ENCODE peak calls at places on chromosomes 16 and 17, in nine cellular contexts. One of them, this sample, is unnamed.

GRCh38 chr17:82461827-82462524 is 3.4 kb downstream of the NARF start:
- DNase-seq in HL-60: no peak
- DNase-seq in foreskin fibroblast: no peak
- DNase-seq in AG09319: no peak
- DNase-seq in fibroblast of pulmonary artery: no peak
- DNase-seq in progenitor cell of endocrine pancreas: no peak
- DNase-seq in cardiac muscle cell: no peak
- DNase-seq in psoas muscle: peak
- DNase-seq in Calu3: peak
- DNase-seq in this sample: no peak

GRCh38 chr16:11078812-11079459 is 134.6 kb downstream of the CLEC16A start:
- DNase-seq in HL-60: no peak
- DNase-seq in foreskin fibroblast: peak
- DNase-seq in AG09319: peak
- DNase-seq in fibroblast of pulmonary artery: peak
- DNase-seq in progenitor cell of endocrine pancreas: no peak
- DNase-seq in cardiac muscle cell: peak
- DNase-seq in psoas muscle: no peak
- DNase-seq in Calu3: no peak
- DNase-seq in this sample: no peak

GRCh38 chr17:20924306-20924705 is 118.5 kb downstream of the USP22 start:
- DNase-seq in HL-60: no peak
- DNase-seq in foreskin fibroblast: no peak
- DNase-seq in AG09319: no peak
- DNase-seq in fibroblast of pulmonary artery: no peak
- DNase-seq in progenitor cell of endocrine pancreas: no peak
- DNase-seq in cardiac muscle cell: no peak
- DNase-seq in psoas muscle: no peak
- DNase-seq in Calu3: no peak
- DNase-seq in this sample: no peak

GRCh38 chr16:54655171-54655590 is 275.5 kb upstream of the IRX5 start:
- DNase-seq in HL-60: no peak
- DNase-seq in foreskin fibroblast: no peak
- DNase-seq in AG09319: no peak
- DNase-seq in fibroblast of pulmonary artery: peak
- DNase-seq in progenitor cell of endocrine pancreas: no peak
- DNase-seq in cardiac muscle cell: peak
- DNase-seq in psoas muscle: no peak
- DNase-seq in Calu3: no peak
- DNase-seq in this sample: no peak

GRCh38 chr16:56764835-56765234 is 34.9 kb downstream of the NUP93 start:
- DNase-seq in HL-60: no peak
- DNase-seq in foreskin fibroblast: no peak
- DNase-seq in AG09319: no peak
- DNase-seq in fibroblast of pulmonary artery: no peak
- DNase-seq in progenitor cell of endocrine pancreas: no peak
- DNase-seq in cardiac muscle cell: no peak
- DNase-seq in psoas muscle: no peak
- DNase-seq in Calu3: no peak
- DNase-seq in this sample: no peak

GRCh38 chr17:61405047-61405685 is 5.5 kb downstream of the TBX2 start:
- DNase-seq in HL-60: no peak
- DNase-seq in foreskin fibroblast: no peak
- DNase-seq in AG09319: no peak
- DNase-seq in fibroblast of pulmonary artery: no peak
- DNase-seq in progenitor cell of endocrine pancreas: no peak
- DNase-seq in cardiac muscle cell: no peak
- DNase-seq in psoas muscle: peak
- DNase-seq in Calu3: no peak
- DNase-seq in this sample: no peak

GRCh38 chr16:19136549-19137196 is 22.9 kb downstream of the ITPRIPL2 start:
- DNase-seq in HL-60: no peak
- DNase-seq in foreskin fibroblast: no peak
- DNase-seq in AG09319: no peak
- DNase-seq in fibroblast of pulmonary artery: peak
- DNase-seq in progenitor cell of endocrine pancreas: no peak
- DNase-seq in cardiac muscle cell: no peak
- DNase-seq in psoas muscle: no peak
- DNase-seq in Calu3: no peak
- DNase-seq in this sample: no peak

GRCh38 chr17:43767713-43768059 is 9.1 kb upstream of the SOST start:
- DNase-seq in HL-60: no peak
- DNase-seq in foreskin fibroblast: no peak
- DNase-seq in AG09319: no peak
- DNase-seq in fibroblast of pulmonary artery: no peak
- DNase-seq in progenitor cell of endocrine pancreas: no peak
- DNase-seq in cardiac muscle cell: no peak
- DNase-seq in psoas muscle: no peak
- DNase-seq in Calu3: no peak
- DNase-seq in this sample: no peak

GRCh38 chr16:75485230-75486013 is 9.8 kb downstream of the CHST6 start:
- DNase-seq in HL-60: no peak
- DNase-seq in foreskin fibroblast: no peak
- DNase-seq in AG09319: no peak
- DNase-seq in fibroblast of pulmonary artery: no peak
- DNase-seq in progenitor cell of endocrine pancreas: no peak
- DNase-seq in cardiac muscle cell: no peak
- DNase-seq in psoas muscle: no peak
- DNase-seq in Calu3: no peak
- DNase-seq in this sample: no peak

GRCh38 chr16:88939814-88940195 is 37.2 kb downstream of the CBFA2T3 start:
- DNase-seq in HL-60: no peak
- DNase-seq in foreskin fibroblast: no peak
- DNase-seq in AG09319: no peak
- DNase-seq in fibroblast of pulmonary artery: no peak
- DNase-seq in progenitor cell of endocrine pancreas: no peak
- DNase-seq in cardiac muscle cell: no peak
- DNase-seq in psoas muscle: peak
- DNase-seq in Calu3: no peak
- DNase-seq in this sample: no peak

GRCh38 chr17:42183741-42184711 is 1.2 kb downstream of the HCRT start:
- DNase-seq in HL-60: peak
- DNase-seq in foreskin fibroblast: peak
- DNase-seq in AG09319: peak
- DNase-seq in fibroblast of pulmonary artery: peak
- DNase-seq in progenitor cell of endocrine pancreas: peak
- DNase-seq in cardiac muscle cell: peak
- DNase-seq in psoas muscle: peak
- DNase-seq in Calu3: peak
- DNase-seq in this sample: peak

GRCh38 chr16:24876231-24876630 is 30.5 kb downstream of the SLC5A11 start:
- DNase-seq in HL-60: no peak
- DNase-seq in foreskin fibroblast: no peak
- DNase-seq in AG09319: no peak
- DNase-seq in fibroblast of pulmonary artery: no peak
- DNase-seq in progenitor cell of endocrine pancreas: no peak
- DNase-seq in cardiac muscle cell: no peak
- DNase-seq in psoas muscle: no peak
- DNase-seq in Calu3: no peak
- DNase-seq in this sample: no peak

GRCh38 chr17:21287703-21288449 is 3.4 kb downstream of the MAP2K3 start:
- DNase-seq in HL-60: peak
- DNase-seq in foreskin fibroblast: peak
- DNase-seq in AG09319: peak
- DNase-seq in fibroblast of pulmonary artery: peak
- DNase-seq in progenitor cell of endocrine pancreas: no peak
- DNase-seq in cardiac muscle cell: peak
- DNase-seq in psoas muscle: peak
- DNase-seq in Calu3: peak
- DNase-seq in this sample: peak

GRCh38 chr17:7191571-7192270 is 12.6 kb upstream of the ASGR1 start:
- DNase-seq in HL-60: no peak
- DNase-seq in foreskin fibroblast: no peak
- DNase-seq in AG09319: no peak
- DNase-seq in fibroblast of pulmonary artery: no peak
- DNase-seq in progenitor cell of endocrine pancreas: no peak
- DNase-seq in cardiac muscle cell: peak
- DNase-seq in psoas muscle: no peak
- DNase-seq in Calu3: peak
- DNase-seq in this sample: no peak

GRCh38 chr17:28145348-28145747 is 102.9 kb downstream of the NLK start:
- DNase-seq in HL-60: no peak
- DNase-seq in foreskin fibroblast: peak
- DNase-seq in AG09319: no peak
- DNase-seq in fibroblast of pulmonary artery: peak
- DNase-seq in progenitor cell of endocrine pancreas: no peak
- DNase-seq in cardiac muscle cell: peak
- DNase-seq in psoas muscle: no peak
- DNase-seq in Calu3: no peak
- DNase-seq in this sample: no peak

GRCh38 chr17:65918921-65919546 is 272.9 kb downstream of the CEP112 start:
- DNase-seq in HL-60: no peak
- DNase-seq in foreskin fibroblast: peak
- DNase-seq in AG09319: no peak
- DNase-seq in fibroblast of pulmonary artery: peak
- DNase-seq in progenitor cell of endocrine pancreas: no peak
- DNase-seq in cardiac muscle cell: peak
- DNase-seq in psoas muscle: no peak
- DNase-seq in Calu3: no peak
- DNase-seq in this sample: no peak

GRCh38 chr16:21589551-21589950 is 9.8 kb upstream of the METTL9 start:
- DNase-seq in HL-60: no peak
- DNase-seq in foreskin fibroblast: no peak
- DNase-seq in AG09319: no peak
- DNase-seq in fibroblast of pulmonary artery: no peak
- DNase-seq in progenitor cell of endocrine pancreas: no peak
- DNase-seq in cardiac muscle cell: no peak
- DNase-seq in psoas muscle: no peak
- DNase-seq in Calu3: no peak
- DNase-seq in this sample: no peak

GRCh38 chr16:57377080-57377841 is 5.0 kb downstream of the CX3CL1 start:
- DNase-seq in HL-60: no peak
- DNase-seq in foreskin fibroblast: no peak
- DNase-seq in AG09319: no peak
- DNase-seq in fibroblast of pulmonary artery: no peak
- DNase-seq in progenitor cell of endocrine pancreas: no peak
- DNase-seq in cardiac muscle cell: peak
- DNase-seq in psoas muscle: no peak
- DNase-seq in Calu3: peak
- DNase-seq in this sample: no peak

GRCh38 chr16:2228161-2228824 is 4.9 kb downstream of the E4F1 start:
- DNase-seq in HL-60: no peak
- DNase-seq in foreskin fibroblast: no peak
- DNase-seq in AG09319: no peak
- DNase-seq in fibroblast of pulmonary artery: no peak
- DNase-seq in progenitor cell of endocrine pancreas: no peak
- DNase-seq in cardiac muscle cell: no peak
- DNase-seq in psoas muscle: no peak
- DNase-seq in Calu3: no peak
- DNase-seq in this sample: no peak

GRCh38 chr16:16057102-16057501 is 107.7 kb downstream of the ABCC1 start:
- DNase-seq in HL-60: no peak
- DNase-seq in foreskin fibroblast: no peak
- DNase-seq in AG09319: no peak
- DNase-seq in fibroblast of pulmonary artery: no peak
- DNase-seq in progenitor cell of endocrine pancreas: no peak
- DNase-seq in cardiac muscle cell: no peak
- DNase-seq in psoas muscle: no peak
- DNase-seq in Calu3: no peak
- DNase-seq in this sample: no peak

GRCh38 chr16:28977703-28978641 is 3.4 kb downstream of the SPNS1 start:
- DNase-seq in HL-60: no peak
- DNase-seq in foreskin fibroblast: no peak
- DNase-seq in AG09319: no peak
- DNase-seq in fibroblast of pulmonary artery: no peak
- DNase-seq in progenitor cell of endocrine pancreas: peak
- DNase-seq in cardiac muscle cell: no peak
- DNase-seq in psoas muscle: no peak
- DNase-seq in Calu3: peak
- DNase-seq in this sample: no peak

GRCh38 chr17:28144019-28144418 is 101.5 kb downstream of the NLK start:
- DNase-seq in HL-60: no peak
- DNase-seq in foreskin fibroblast: no peak
- DNase-seq in AG09319: no peak
- DNase-seq in fibroblast of pulmonary artery: no peak
- DNase-seq in progenitor cell of endocrine pancreas: no peak
- DNase-seq in cardiac muscle cell: no peak
- DNase-seq in psoas muscle: no peak
- DNase-seq in Calu3: no peak
- DNase-seq in this sample: no peak

GRCh38 chr17:77892469-77893143 is 65.9 kb upstream of the TNRC6C start:
- DNase-seq in HL-60: no peak
- DNase-seq in foreskin fibroblast: no peak
- DNase-seq in AG09319: no peak
- DNase-seq in fibroblast of pulmonary artery: no peak
- DNase-seq in progenitor cell of endocrine pancreas: peak
- DNase-seq in cardiac muscle cell: peak
- DNase-seq in psoas muscle: peak
- DNase-seq in Calu3: peak
- DNase-seq in this sample: no peak
- TF ChIP-seq CTCF in HL-60: no peak
- TF ChIP-seq CTCF in foreskin fibroblast: no peak
- TF ChIP-seq CTCF in AG09319: no peak
- TF ChIP-seq CTCF in fibroblast of pulmonary artery: peak
- TF ChIP-seq CTCF in progenitor cell of endocrine pancreas: peak
- TF ChIP-seq CTCF in cardiac muscle cell: peak
- TF ChIP-seq CTCF in psoas muscle: no peak
- TF ChIP-seq CTCF in Calu3: no peak
- TF ChIP-seq CTCF in this sample: no peak

DNA sequence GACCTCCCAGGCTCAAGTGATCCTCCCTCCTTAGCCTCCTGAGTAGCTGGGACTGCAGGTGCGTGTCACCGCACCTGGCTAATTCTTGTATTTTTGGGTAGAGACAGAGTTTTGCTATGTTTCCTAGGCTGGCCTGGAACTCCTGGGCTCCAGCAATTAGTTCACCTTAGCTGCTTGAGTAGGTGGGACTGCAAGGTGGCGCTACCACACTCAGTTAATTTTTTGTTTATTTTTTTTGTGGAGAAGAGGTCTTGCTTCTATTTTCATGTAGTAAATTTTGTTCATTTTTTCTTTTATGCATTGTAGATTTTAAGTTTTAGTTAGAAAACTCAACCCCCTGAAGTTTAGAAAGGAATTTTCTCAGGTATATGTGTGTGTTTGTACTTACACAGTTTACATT is 21.7 kb downstream of the RNF135 start:
- DNase-seq in HL-60: no peak
- DNase-seq in foreskin fibroblast: no peak
- DNase-seq in AG09319: no peak
- DNase-seq in fibroblast of pulmonary artery: no peak
- DNase-seq in progenitor cell of endocrine pancreas: no peak
- DNase-seq in cardiac muscle cell: no peak
- DNase-seq in psoas muscle: no peak
- DNase-seq in Calu3: no peak
- DNase-seq in this sample: no peak
- TF ChIP-seq CTCF in HL-60: no peak
- TF ChIP-seq CTCF in foreskin fibroblast: no peak
- TF ChIP-seq CTCF in AG09319: no peak
- TF ChIP-seq CTCF in fibroblast of pulmonary artery: no peak
- TF ChIP-seq CTCF in progenitor cell of endocrine pancreas: no peak
- TF ChIP-seq CTCF in cardiac muscle cell: no peak
- TF ChIP-seq CTCF in psoas muscle: no peak
- TF ChIP-seq CTCF in Calu3: no peak
- TF ChIP-seq CTCF in this sample: no peak

GRCh38 chr16:62225675-62226074 is 189.4 kb upstream of the CDH8 start:
- DNase-seq in HL-60: peak
- DNase-seq in foreskin fibroblast: no peak
- DNase-seq in AG09319: no peak
- DNase-seq in fibroblast of pulmonary artery: peak
- DNase-seq in progenitor cell of endocrine pancreas: peak
- DNase-seq in cardiac muscle cell: peak
- DNase-seq in psoas muscle: peak
- DNase-seq in Calu3: no peak
- DNase-seq in this sample: no peak
- TF ChIP-seq CTCF in HL-60: peak
- TF ChIP-seq CTCF in foreskin fibroblast: peak
- TF ChIP-seq CTCF in AG09319: no peak
- TF ChIP-seq CTCF in fibroblast of pulmonary artery: no peak
- TF ChIP-seq CTCF in progenitor cell of endocrine pancreas: peak
- TF ChIP-seq CTCF in cardiac muscle cell: no peak
- TF ChIP-seq CTCF in psoas muscle: no peak
- TF ChIP-seq CTCF in Calu3: no peak
- TF ChIP-seq CTCF in this sample: no peak

GRCh38 chr16:50644730-50645129 is 36.4 kb downstream of the SNX20 start:
- DNase-seq in HL-60: no peak
- DNase-seq in foreskin fibroblast: no peak
- DNase-seq in AG09319: peak
- DNase-seq in fibroblast of pulmonary artery: peak
- DNase-seq in progenitor cell of endocrine pancreas: no peak
- DNase-seq in cardiac muscle cell: peak
- DNase-seq in psoas muscle: no peak
- DNase-seq in Calu3: peak
- DNase-seq in this sample: no peak
- TF ChIP-seq CTCF in HL-60: peak
- TF ChIP-seq CTCF in foreskin fibroblast: peak
- TF ChIP-seq CTCF in AG09319: peak
- TF ChIP-seq CTCF in fibroblast of pulmonary artery: peak
- TF ChIP-seq CTCF in progenitor cell of endocrine pancreas: no peak
- TF ChIP-seq CTCF in cardiac muscle cell: peak
- TF ChIP-seq CTCF in psoas muscle: no peak
- TF ChIP-seq CTCF in Calu3: no peak
- TF ChIP-seq CTCF in this sample: no peak

This sample was measured in natural killer cell.